ENCODE peak calls at places on chromosomes 11 and 22, in nine cellular contexts. E is WERI-Rb-1, W is mammary epithelial cell, Q is left ventricle myocardium inferior, N is right lobe of liver, B is Peyer's patch, D is fibroblast of lung, G is pancreas, X is neural progenitor cell. K is an unnamed sample.

GRCh38 chr11:117872962-117873827 is 3.3 kb downstream of the FXYD6 start:
- DNase-seq in W (no peak), D (no peak), X (no peak), E (no peak), Q (no peak), N (no peak), G (no peak), B (no peak), K (no peak)

GRCh38 chr11:103281301-103281700 is 172.1 kb downstream of the DYNC2H1 start:
- DNase-seq in B (no peak), D (peak; percentile 7), G (no peak), E (no peak), N (no peak), X (no peak), Q (no peak), W (peak; percentile 31), K (no peak)

GRCh38 chr11:66974724-66975402 is at the start of gene C11orf86:
- DNase-seq in G (no peak), D (no peak), B (no peak), X (no peak), W (no peak), N (no peak), Q (no peak), E (no peak), K (no peak)

GRCh38 chr11:79472736-79473536 is 32.1 kb upstream of the TENM4 start:
- DNase-seq in Q (no peak), G (no peak), E (no peak), W (no peak), D (no peak), B (no peak), X (peak; percentile 73), N (no peak), K (no peak)

GRCh38 chr11:105910095-105910715 is 111.8 kb downstream of the MSANTD4 start:
- DNase-seq in D (peak; percentile 75), B (no peak), N (no peak), Q (no peak), W (peak; percentile 69), E (no peak), X (no peak), G (no peak), K (no peak)

GRCh38 chr11:127106142-127106541 is 105.6 kb upstream of the KIRREL3 start:
- DNase-seq in G (no peak), Q (no peak), X (peak; percentile 72), W (no peak), E (peak; percentile 50), N (no peak), D (no peak), B (no peak), K (no peak)

GRCh38 chr22:40345801-40346177 is 511 bp upstream of the ADSL start:
- DNase-seq in G (peak; percentile 29), X (peak; percentile 53), W (peak; percentile 30), D (peak; percentile 49), N (no peak), B (peak; percentile 55), E (peak; percentile 51), Q (no peak), K (peak; percentile 55)

GRCh38 chr11:45538939-45539338 is 126.5 kb downstream of the CHST1 start:
- DNase-seq in E (no peak), X (no peak), G (no peak), Q (no peak), W (no peak), D (no peak), N (no peak), B (no peak), K (no peak)

GRCh38 chr11:8230921-8231847 is 32.5 kb downstream of the LMO1 start:
- DNase-seq in D (no peak), G (no peak), W (no peak), N (no peak), B (no peak), X (no peak), E (no peak), Q (no peak), K (no peak)

GRCh38 chr11:1655168-1656060 is 25.8 kb downstream of the KRTAP5-5 start:
- DNase-seq in X (no peak), B (no peak), N (no peak), Q (no peak), G (no peak), D (no peak), E (no peak), W (peak; percentile 10), K (no peak)

GRCh38 chr11:108586600-108586999 is 7.0 kb downstream of the EXPH5 start:
- DNase-seq in W (no peak), E (no peak), Q (no peak), X (no peak), D (no peak), G (no peak), B (no peak), N (no peak), K (no peak)

DNA sequence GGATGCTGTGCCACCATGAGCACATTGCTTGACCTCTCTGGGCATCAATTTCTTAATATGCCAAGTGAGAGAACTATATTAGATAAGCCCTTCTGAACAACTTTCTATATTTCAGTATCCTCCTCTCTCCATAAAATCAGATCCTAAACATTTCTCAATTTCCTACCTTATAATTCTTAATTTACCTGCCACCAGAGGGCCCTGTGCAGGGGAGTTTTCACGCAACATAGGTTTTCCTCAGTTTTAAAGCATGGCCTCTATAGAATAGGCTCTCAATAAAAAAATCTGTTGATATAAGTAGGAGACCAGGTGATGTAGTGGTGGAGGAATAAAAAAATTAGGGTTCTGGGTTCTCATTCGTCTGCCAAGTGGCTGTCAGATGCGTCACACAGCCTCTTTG is 83.7 kb upstream of the DBX1 start:
- DNase-seq in G (no peak), Q (no peak), X (no peak), B (no peak), W (no peak), N (no peak), D (no peak), E (no peak), K (no peak)
- TF ChIP-seq CTCF in G (no peak), Q (no peak), X (peak; percentile 53), B (no peak), W (peak; percentile 18), N (peak; percentile 22), D (no peak), E (peak; percentile 7), K (no peak)

DNA sequence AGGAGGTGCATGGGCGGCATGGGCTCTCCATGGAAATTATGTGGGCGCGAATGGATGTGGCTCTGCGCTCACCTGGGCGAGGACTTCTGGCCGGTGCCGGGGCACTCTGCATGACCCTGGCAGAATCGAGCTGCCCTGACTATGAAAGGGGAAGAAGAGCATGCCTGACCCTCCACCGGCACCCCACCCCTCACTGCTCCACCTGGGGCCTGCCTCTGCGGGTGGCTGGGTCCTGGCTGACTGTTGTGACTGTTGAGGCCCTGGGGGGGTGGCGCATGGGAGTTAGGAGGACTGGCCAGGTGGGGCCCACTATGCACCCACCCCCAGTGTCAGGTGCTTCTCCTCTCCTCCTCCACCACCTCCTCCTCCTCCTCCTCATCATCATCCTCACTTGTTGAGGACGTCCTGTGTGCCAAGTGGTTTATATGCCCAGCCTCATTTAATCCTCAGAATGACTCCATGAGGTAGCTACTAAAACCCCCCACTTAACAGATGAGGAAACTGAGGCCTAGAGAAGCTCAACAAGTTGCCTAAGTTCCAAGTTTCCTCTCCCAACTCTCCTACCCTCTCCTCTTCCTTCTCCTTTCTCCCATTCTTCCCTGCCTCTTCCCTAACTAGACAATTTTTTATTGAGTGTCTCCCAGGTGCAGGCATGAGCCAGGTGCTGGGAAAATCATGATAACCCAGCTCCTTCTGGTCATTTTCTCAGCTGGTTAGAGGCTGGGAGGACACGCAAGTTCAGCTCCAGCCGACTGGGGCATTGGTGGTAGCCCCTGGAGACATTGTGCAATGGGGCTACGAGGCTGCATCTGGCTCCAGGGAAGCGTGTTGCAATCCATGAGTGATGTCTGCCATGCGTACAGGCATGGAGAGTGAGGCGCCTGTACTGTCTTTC is 2.3 kb downstream of the MYEOV start:
- DNase-seq in Q (peak; percentile 54), G (no peak), E (no peak), X (no peak), B (peak; percentile 47), D (peak; percentile 45), N (peak; percentile 82), W (peak; percentile 44), K (no peak)
- H3K27ac ChIP-seq in Q (peak overlapping the region; percentile 93), G (peak overlapping the region; percentile 91), E (no peak overlapping the region), X (no peak overlapping the region), B (peak overlapping the region; percentile 67), D (peak overlapping the region; percentile 94), N (no peak overlapping the region), W (peak overlapping the region; percentile 92), K (no peak overlapping the region)

DNA sequence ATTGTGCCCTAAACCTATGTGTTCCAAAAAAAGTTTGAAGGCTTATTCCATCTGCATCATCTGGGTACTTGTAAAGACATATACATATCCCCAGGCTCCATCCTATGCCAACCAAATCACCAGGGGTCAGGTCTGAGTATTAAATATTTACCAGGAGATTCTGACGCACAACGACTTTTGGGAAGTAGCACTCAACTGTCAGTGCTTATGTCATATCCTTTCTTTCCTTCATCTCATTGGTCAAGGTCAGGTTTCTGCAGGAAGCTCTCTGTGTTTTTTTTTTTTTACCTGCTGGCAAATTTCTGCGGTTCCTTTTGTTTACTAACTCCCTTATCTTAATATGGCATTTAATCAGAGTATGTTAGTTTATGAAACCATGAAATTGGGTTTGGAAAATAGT is 22.5 kb upstream of the CYP2R1 start:
- DNase-seq in W (no peak), D (no peak), B (no peak), N (no peak), G (no peak), Q (no peak), X (no peak), E (no peak), K (no peak)
- H3K27me3 ChIP-seq in W (peaks cover 2% of the 10 kb centered on the region), D (no peaks in the 10 kb centered on the region), B (no peaks in the 10 kb centered on the region), N (no peaks in the 10 kb centered on the region), G (no peaks in the 10 kb centered on the region), Q (peaks cover 13% of the 10 kb centered on the region), X (no peaks in the 10 kb centered on the region), E (peaks cover 44% of the 10 kb centered on the region), K (no peaks in the 10 kb centered on the region)

DNA sequence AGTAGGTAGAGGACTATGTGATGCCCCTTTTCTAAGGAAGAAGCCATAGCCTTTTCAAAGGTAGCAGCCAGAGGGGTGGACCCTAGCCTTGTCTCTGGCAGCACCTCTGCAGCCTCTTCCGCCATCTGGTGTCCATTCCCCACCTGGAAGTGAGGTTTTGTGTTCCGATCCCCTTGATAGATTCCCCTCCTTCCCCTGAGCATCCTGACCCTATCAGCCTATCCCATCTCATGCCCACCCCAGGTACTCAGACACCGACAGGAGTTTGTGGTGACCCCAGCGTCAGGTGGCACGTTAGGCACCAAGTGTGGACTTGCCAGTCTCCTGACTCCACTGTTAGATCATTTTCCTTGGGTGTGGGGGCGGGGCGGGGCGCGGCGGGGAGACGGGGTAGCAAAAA is 398 bp upstream of the FAM89B start:
- DNase-seq in B (no peak), X (peak; percentile 86), E (peak; percentile 70), N (no peak), G (no peak), W (peak; percentile 63), D (no peak), Q (no peak), K (no peak)
- TF ChIP-seq CTCF in B (peak; percentile 49), X (peak; percentile 51), E (peak; percentile 70), N (peak; percentile 32), G (no peak), W (peak; percentile 46), D (peak; percentile 29), Q (peak; percentile 23), K (peak; percentile 15)

DNA sequence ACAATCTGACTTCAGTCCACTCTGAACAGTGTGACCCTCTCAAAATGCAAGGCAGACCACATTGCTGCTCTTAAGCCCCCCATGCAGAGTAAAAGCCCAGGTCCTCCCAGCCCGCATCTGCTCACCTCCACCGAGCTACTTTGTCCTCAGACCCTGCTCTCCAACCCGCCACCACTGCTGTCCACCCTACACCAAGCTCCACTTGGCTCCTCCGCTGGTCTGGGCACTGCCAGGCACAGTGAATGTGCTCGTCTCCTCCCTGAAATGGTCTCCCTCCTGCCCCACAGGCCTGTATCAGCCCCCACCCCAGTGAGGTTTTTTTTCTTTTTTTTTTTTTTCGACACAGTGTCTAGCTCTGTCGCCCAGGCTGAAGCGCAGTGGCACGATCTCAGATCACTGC is 67.4 kb upstream of the ARFGAP3 start:
- DNase-seq in D (no peak), B (no peak), Q (no peak), X (no peak), W (no peak), N (no peak), E (no peak), G (no peak), K (no peak)
- H3K27ac ChIP-seq in D (no peak overlapping the region), B (no peak overlapping the region), Q (peak overlapping the region; percentile 9), X (no peak overlapping the region), W (no peak overlapping the region), N (no peak overlapping the region), E (no peak overlapping the region), G (peak overlapping the region; percentile 89), K (no peak overlapping the region)